ENCODE peak calls at places on chromosome 9, in nine cellular contexts. One of them, this sample, is unnamed.

GRCh38 chr9:72363908-72364678 is 915 bp downstream of the ZFAND5 start:
- DNase-seq in GM23338: peak
- DNase-seq in OCI-LY7: peak
- DNase-seq in hepatocyte: peak
- DNase-seq in GM23248: peak
- DNase-seq in PC-3: peak
- DNase-seq in SK-N-SH: peak
- DNase-seq in HCT116: no peak
- DNase-seq in neural progenitor cell: peak
- DNase-seq in this sample: peak

GRCh38 chr9:34046784-34047379 is 1.8 kb downstream of the UBAP2 start:
- DNase-seq in PC-3: peak
- DNase-seq in SK-N-SH: peak
- DNase-seq in hepatocyte: peak
- DNase-seq in OCI-LY7: peak
- DNase-seq in HCT116: no peak
- DNase-seq in GM23248: peak
- DNase-seq in neural progenitor cell: peak
- DNase-seq in GM23338: peak
- DNase-seq in this sample: no peak

GRCh38 chr9:1759009-1759408 is 256.1 kb upstream of the SMARCA2 start:
- DNase-seq in SK-N-SH: no peak
- DNase-seq in neural progenitor cell: no peak
- DNase-seq in hepatocyte: no peak
- DNase-seq in HCT116: no peak
- DNase-seq in GM23248: no peak
- DNase-seq in PC-3: no peak
- DNase-seq in OCI-LY7: peak
- DNase-seq in GM23338: no peak
- DNase-seq in this sample: peak

GRCh38 chr9:6413365-6414263 is 615 bp downstream of the UHRF2 start:
- DNase-seq in SK-N-SH: peak
- DNase-seq in HCT116: no peak
- DNase-seq in PC-3: peak
- DNase-seq in hepatocyte: peak
- DNase-seq in neural progenitor cell: peak
- DNase-seq in GM23338: peak
- DNase-seq in GM23248: peak
- DNase-seq in OCI-LY7: peak
- DNase-seq in this sample: peak

GRCh38 chr9:89854715-89855475 is 250.1 kb downstream of the GADD45G start:
- DNase-seq in SK-N-SH: no peak
- DNase-seq in GM23338: no peak
- DNase-seq in neural progenitor cell: no peak
- DNase-seq in OCI-LY7: no peak
- DNase-seq in HCT116: no peak
- DNase-seq in hepatocyte: no peak
- DNase-seq in GM23248: no peak
- DNase-seq in PC-3: no peak
- DNase-seq in this sample: no peak

GRCh38 chr9:20940447-20941176 is 90.8 kb downstream of the HACD4 start:
- DNase-seq in GM23248: peak
- DNase-seq in SK-N-SH: peak
- DNase-seq in GM23338: no peak
- DNase-seq in PC-3: no peak
- DNase-seq in hepatocyte: no peak
- DNase-seq in neural progenitor cell: no peak
- DNase-seq in OCI-LY7: no peak
- DNase-seq in HCT116: no peak
- DNase-seq in this sample: no peak

GRCh38 chr9:3240651-3241268 is 285.0 kb downstream of the RFX3 start:
- DNase-seq in PC-3: peak
- DNase-seq in hepatocyte: peak
- DNase-seq in GM23338: peak
- DNase-seq in SK-N-SH: peak
- DNase-seq in OCI-LY7: peak
- DNase-seq in neural progenitor cell: peak
- DNase-seq in HCT116: peak
- DNase-seq in GM23248: peak
- DNase-seq in this sample: peak

GRCh38 chr9:134390947-134391318 is 64.7 kb downstream of the RXRA start:
- DNase-seq in PC-3: no peak
- DNase-seq in OCI-LY7: no peak
- DNase-seq in GM23338: no peak
- DNase-seq in hepatocyte: no peak
- DNase-seq in SK-N-SH: no peak
- DNase-seq in HCT116: no peak
- DNase-seq in neural progenitor cell: no peak
- DNase-seq in GM23248: no peak
- DNase-seq in this sample: no peak

GRCh38 chr9:32928912-32929311 is 72.5 kb downstream of the APTX start:
- DNase-seq in GM23338: no peak
- DNase-seq in PC-3: no peak
- DNase-seq in neural progenitor cell: no peak
- DNase-seq in HCT116: no peak
- DNase-seq in OCI-LY7: no peak
- DNase-seq in SK-N-SH: no peak
- DNase-seq in hepatocyte: no peak
- DNase-seq in GM23248: no peak
- DNase-seq in this sample: no peak

GRCh38 chr9:32344551-32345182 is 39.8 kb upstream of the ACO1 start:
- DNase-seq in OCI-LY7: no peak
- DNase-seq in SK-N-SH: no peak
- DNase-seq in GM23248: peak
- DNase-seq in HCT116: no peak
- DNase-seq in GM23338: peak
- DNase-seq in hepatocyte: no peak
- DNase-seq in neural progenitor cell: peak
- DNase-seq in PC-3: no peak
- DNase-seq in this sample: peak

GRCh38 chr9:2559212-2560152 is 62.1 kb upstream of the VLDLR start:
- DNase-seq in OCI-LY7: no peak
- DNase-seq in neural progenitor cell: no peak
- DNase-seq in PC-3: peak
- DNase-seq in GM23248: peak
- DNase-seq in GM23338: peak
- DNase-seq in HCT116: no peak
- DNase-seq in SK-N-SH: peak
- DNase-seq in hepatocyte: peak
- DNase-seq in this sample: no peak

GRCh38 chr9:14212116-14212515 is 101.8 kb downstream of the NFIB start:
- DNase-seq in HCT116: no peak
- DNase-seq in PC-3: peak
- DNase-seq in hepatocyte: no peak
- DNase-seq in GM23248: peak
- DNase-seq in OCI-LY7: no peak
- DNase-seq in SK-N-SH: no peak
- DNase-seq in GM23338: no peak
- DNase-seq in neural progenitor cell: no peak
- DNase-seq in this sample: no peak

GRCh38 chr9:81848472-81848871 is 79.8 kb upstream of the SPATA31D4 start:
- DNase-seq in hepatocyte: peak
- DNase-seq in OCI-LY7: no peak
- DNase-seq in GM23248: peak
- DNase-seq in PC-3: peak
- DNase-seq in neural progenitor cell: no peak
- DNase-seq in SK-N-SH: no peak
- DNase-seq in GM23338: peak
- DNase-seq in HCT116: no peak
- DNase-seq in this sample: no peak

GRCh38 chr9:27473135-27473534 is 51.0 kb upstream of the IFNK start:
- DNase-seq in GM23338: no peak
- DNase-seq in hepatocyte: peak
- DNase-seq in OCI-LY7: no peak
- DNase-seq in HCT116: no peak
- DNase-seq in GM23248: peak
- DNase-seq in SK-N-SH: peak
- DNase-seq in neural progenitor cell: peak
- DNase-seq in PC-3: no peak
- DNase-seq in this sample: no peak

GRCh38 chr9:112061152-112061740 is 113.9 kb downstream of the SUSD1 start:
- DNase-seq in HCT116: peak
- DNase-seq in GM23338: no peak
- DNase-seq in OCI-LY7: no peak
- DNase-seq in hepatocyte: peak
- DNase-seq in SK-N-SH: peak
- DNase-seq in neural progenitor cell: no peak
- DNase-seq in PC-3: peak
- DNase-seq in GM23248: peak
- DNase-seq in this sample: peak

GRCh38 chr9:90861380-90861779 is 59.8 kb downstream of the SYK start:
- DNase-seq in HCT116: no peak
- DNase-seq in PC-3: no peak
- DNase-seq in SK-N-SH: no peak
- DNase-seq in GM23248: no peak
- DNase-seq in GM23338: no peak
- DNase-seq in hepatocyte: no peak
- DNase-seq in neural progenitor cell: no peak
- DNase-seq in OCI-LY7: no peak
- DNase-seq in this sample: no peak
- TF ChIP-seq EZH2phosphoT487 in HCT116: no peak
- TF ChIP-seq EZH2phosphoT487 in PC-3: no peak
- TF ChIP-seq EZH2phosphoT487 in SK-N-SH: no peak
- TF ChIP-seq EZH2phosphoT487 in GM23248: no peak
- TF ChIP-seq EZH2phosphoT487 in GM23338: no peak
- TF ChIP-seq EZH2phosphoT487 in hepatocyte: no peak
- TF ChIP-seq EZH2phosphoT487 in neural progenitor cell: no peak
- TF ChIP-seq EZH2phosphoT487 in OCI-LY7: no peak
- TF ChIP-seq EZH2phosphoT487 in this sample: no peak

GRCh38 chr9:127903557-127904475 is 4.4 kb upstream of the ST6GALNAC6 start:
- DNase-seq in neural progenitor cell: no peak
- DNase-seq in SK-N-SH: no peak
- DNase-seq in hepatocyte: peak
- DNase-seq in GM23338: peak
- DNase-seq in GM23248: peak
- DNase-seq in PC-3: no peak
- DNase-seq in OCI-LY7: peak
- DNase-seq in HCT116: no peak
- DNase-seq in this sample: no peak
- TF ChIP-seq EZH2phosphoT487 in neural progenitor cell: no peak
- TF ChIP-seq EZH2phosphoT487 in SK-N-SH: no peak
- TF ChIP-seq EZH2phosphoT487 in hepatocyte: no peak
- TF ChIP-seq EZH2phosphoT487 in GM23338: no peak
- TF ChIP-seq EZH2phosphoT487 in GM23248: no peak
- TF ChIP-seq EZH2phosphoT487 in PC-3: no peak
- TF ChIP-seq EZH2phosphoT487 in OCI-LY7: no peak
- TF ChIP-seq EZH2phosphoT487 in HCT116: no peak
- TF ChIP-seq EZH2phosphoT487 in this sample: no peak

GRCh38 chr9:94938384-94938783 is 211.9 kb downstream of the AOPEP start:
- DNase-seq in hepatocyte: no peak
- DNase-seq in OCI-LY7: no peak
- DNase-seq in SK-N-SH: no peak
- DNase-seq in HCT116: no peak
- DNase-seq in PC-3: no peak
- DNase-seq in neural progenitor cell: no peak
- DNase-seq in GM23338: peak
- DNase-seq in GM23248: no peak
- DNase-seq in this sample: no peak
- TF ChIP-seq EZH2phosphoT487 in hepatocyte: no peak
- TF ChIP-seq EZH2phosphoT487 in OCI-LY7: no peak
- TF ChIP-seq EZH2phosphoT487 in SK-N-SH: no peak
- TF ChIP-seq EZH2phosphoT487 in HCT116: no peak
- TF ChIP-seq EZH2phosphoT487 in PC-3: no peak
- TF ChIP-seq EZH2phosphoT487 in neural progenitor cell: no peak
- TF ChIP-seq EZH2phosphoT487 in GM23338: no peak
- TF ChIP-seq EZH2phosphoT487 in GM23248: no peak
- TF ChIP-seq EZH2phosphoT487 in this sample: no peak

GRCh38 chr9:17942498-17942897 is 363.6 kb downstream of the SH3GL2 start:
- DNase-seq in GM23248: no peak
- DNase-seq in OCI-LY7: no peak
- DNase-seq in PC-3: no peak
- DNase-seq in SK-N-SH: no peak
- DNase-seq in GM23338: no peak
- DNase-seq in neural progenitor cell: no peak
- DNase-seq in hepatocyte: no peak
- DNase-seq in HCT116: no peak
- DNase-seq in this sample: peak
- TF ChIP-seq EZH2phosphoT487 in GM23248: no peak
- TF ChIP-seq EZH2phosphoT487 in OCI-LY7: no peak
- TF ChIP-seq EZH2phosphoT487 in PC-3: no peak
- TF ChIP-seq EZH2phosphoT487 in SK-N-SH: no peak
- TF ChIP-seq EZH2phosphoT487 in GM23338: no peak
- TF ChIP-seq EZH2phosphoT487 in neural progenitor cell: no peak
- TF ChIP-seq EZH2phosphoT487 in hepatocyte: no peak
- TF ChIP-seq EZH2phosphoT487 in HCT116: no peak
- TF ChIP-seq EZH2phosphoT487 in this sample: no peak

GRCh38 chr9:136621019-136621733 is 41.5 kb upstream of the EGFL7 start:
- DNase-seq in HCT116: no peak
- DNase-seq in GM23248: no peak
- DNase-seq in GM23338: no peak
- DNase-seq in neural progenitor cell: no peak
- DNase-seq in SK-N-SH: no peak
- DNase-seq in hepatocyte: no peak
- DNase-seq in OCI-LY7: no peak
- DNase-seq in PC-3: no peak
- DNase-seq in this sample: no peak

GRCh38 chr9:136618578-136619547 is 43.9 kb upstream of the EGFL7 start:
- DNase-seq in hepatocyte: no peak
- DNase-seq in PC-3: no peak
- DNase-seq in SK-N-SH: no peak
- DNase-seq in OCI-LY7: peak
- DNase-seq in GM23338: no peak
- DNase-seq in GM23248: no peak
- DNase-seq in HCT116: no peak
- DNase-seq in neural progenitor cell: no peak
- DNase-seq in this sample: no peak

GRCh38 chr9:136621734-136622093 is 41.0 kb upstream of the EGFL7 start:
- DNase-seq in neural progenitor cell: no peak
- DNase-seq in SK-N-SH: no peak
- DNase-seq in hepatocyte: no peak
- DNase-seq in PC-3: no peak
- DNase-seq in HCT116: no peak
- DNase-seq in GM23248: no peak
- DNase-seq in GM23338: no peak
- DNase-seq in OCI-LY7: no peak
- DNase-seq in this sample: no peak

GRCh38 chr9:136620441-136621018 is 42.2 kb upstream of the EGFL7 start:
- DNase-seq in GM23248: no peak
- DNase-seq in OCI-LY7: no peak
- DNase-seq in neural progenitor cell: no peak
- DNase-seq in PC-3: no peak
- DNase-seq in hepatocyte: no peak
- DNase-seq in GM23338: no peak
- DNase-seq in HCT116: no peak
- DNase-seq in SK-N-SH: no peak
- DNase-seq in this sample: no peak

DNA sequence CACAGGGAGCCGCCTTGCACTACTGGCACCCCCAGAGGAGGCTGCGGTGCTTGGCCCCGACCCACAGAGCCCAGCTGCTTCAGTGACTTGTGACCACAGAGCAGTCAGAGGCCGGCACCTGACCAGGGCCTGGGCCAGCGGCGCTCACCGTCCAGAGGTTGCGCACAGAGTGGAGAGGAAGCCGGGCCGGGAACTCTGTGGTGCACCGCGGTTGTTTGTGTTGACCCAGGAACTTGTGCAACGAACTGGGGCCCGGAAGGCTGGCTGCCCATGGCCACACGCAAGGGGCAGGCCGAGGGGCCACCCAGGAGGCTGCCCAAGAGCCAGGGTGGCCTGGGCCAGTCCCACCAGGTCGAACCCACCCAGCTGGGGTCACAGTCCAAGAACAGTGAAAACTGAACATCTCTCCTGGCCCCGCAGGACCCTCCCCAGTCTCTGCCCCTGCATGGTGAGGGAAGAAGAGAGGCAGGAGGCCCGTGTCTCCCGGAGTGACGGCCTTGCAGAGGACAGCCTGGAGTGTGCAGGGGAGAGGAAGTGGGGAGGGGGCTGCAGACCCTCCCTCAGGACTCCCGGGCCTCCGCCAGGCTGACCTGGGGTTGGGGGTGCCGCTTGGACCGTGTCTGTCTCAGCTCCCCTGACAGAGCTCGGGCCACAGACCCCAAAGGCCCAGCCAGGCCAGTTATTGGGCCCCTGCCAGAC is 42.8 kb upstream of the EGFL7 start:
- DNase-seq in hepatocyte: peak
- DNase-seq in neural progenitor cell: no peak
- DNase-seq in HCT116: no peak
- DNase-seq in SK-N-SH: no peak
- DNase-seq in PC-3: no peak
- DNase-seq in GM23338: no peak
- DNase-seq in GM23248: no peak
- DNase-seq in OCI-LY7: no peak
- DNase-seq in this sample: no peak
- TF ChIP-seq EZH2phosphoT487 in hepatocyte: no peak
- TF ChIP-seq EZH2phosphoT487 in neural progenitor cell: no peak
- TF ChIP-seq EZH2phosphoT487 in HCT116: no peak
- TF ChIP-seq EZH2phosphoT487 in SK-N-SH: no peak
- TF ChIP-seq EZH2phosphoT487 in PC-3: no peak
- TF ChIP-seq EZH2phosphoT487 in GM23338: no peak
- TF ChIP-seq EZH2phosphoT487 in GM23248: no peak
- TF ChIP-seq EZH2phosphoT487 in OCI-LY7: no peak
- TF ChIP-seq EZH2phosphoT487 in this sample: no peak

This sample was measured in MM.1S.